ENCODE peak calls at places on chromosomes 4 and X, in ten cellular contexts. D, U, Q, O, C, Z, K, V, X and R are unnamed samples.

GRCh38 chr4:3729885-3730226 is 36.3 kb upstream of the ADRA2C start:
- DNase-seq in D (no peak), U (no peak), Q (no peak), O (no peak), C (no peak), Z (no peak), K (no peak), V (no peak), X (no peak), R (no peak)

GRCh38 chr4:25986807-25987206 is 72.8 kb downstream of the SMIM20 start:
- DNase-seq in D (no peak), U (no peak), Q (no peak), O (no peak), C (no peak), Z (no peak), K (no peak), V (no peak), X (no peak), R (no peak)

GRCh38 chr4:7295917-7296660 is 103.8 kb downstream of the SORCS2 start:
- DNase-seq in D (peak; percentile 24), U (no peak), Q (peak; percentile 24), O (no peak), C (peak; percentile 42), Z (no peak), K (no peak), V (no peak), X (peak; percentile 70), R (no peak)

GRCh38 chrX:21374163-21374993 is at the start of gene CNKSR2:
- DNase-seq in D (no peak), U (peak; percentile 12), Q (peak; percentile 47), O (peak; percentile 66), C (peak; percentile 2), Z (peak; percentile 65), K (peak; percentile 43), V (peak; percentile 44), X (peak; percentile 86), R (peak; percentile 19)

GRCh38 chr4:151676301-151676700 is 84.5 kb downstream of the GATB start:
- DNase-seq in D (peak; percentile 64), U (no peak), Q (no peak), O (no peak), C (peak; percentile 79), Z (no peak), K (no peak), V (no peak), X (no peak), R (no peak)

GRCh38 chrX:78118628-78119027 is 14.6 kb downstream of the PGK1 start:
- DNase-seq in D (no peak), U (no peak), Q (no peak), O (no peak), C (no peak), Z (no peak), K (no peak), V (no peak), X (no peak), R (no peak)

GRCh38 chr4:7987148-7987989 is 47.7 kb upstream of the AFAP1 start:
- DNase-seq in D (peak; percentile 57), U (peak; percentile 34), Q (peak; percentile 79), O (peak; percentile 62), C (peak; percentile 85), Z (peak; percentile 81), K (peak; percentile 59), V (peak; percentile 74), X (peak; percentile 85), R (peak; percentile 62)

GRCh38 chrX:68998716-68999115 is 166.5 kb downstream of the PJA1 start:
- DNase-seq in D (no peak), U (no peak), Q (peak; percentile 29), O (no peak), C (no peak), Z (no peak), K (no peak), V (no peak), X (no peak), R (no peak)

GRCh38 chr4:182924497-182924896 is 7.3 kb upstream of the DCTD start:
- DNase-seq in D (no peak), U (no peak), Q (no peak), O (no peak), C (peak; percentile 48), Z (no peak), K (no peak), V (no peak), X (no peak), R (no peak)

GRCh38 chrX:21764043-21764442 is 6.1 kb upstream of the SMPX start:
- DNase-seq in D (no peak), U (no peak), Q (no peak), O (no peak), C (no peak), Z (no peak), K (no peak), V (no peak), X (no peak), R (no peak)

GRCh38 chr4:105619193-105619931 is 66.9 kb downstream of the ARHGEF38 start:
- DNase-seq in D (no peak), U (no peak), Q (peak; percentile 64), O (no peak), C (no peak), Z (peak; percentile 96), K (no peak), V (peak; percentile 70), X (no peak), R (no peak)

GRCh38 chr4:87985097-87985886 is 9.8 kb downstream of the SPP1 start:
- DNase-seq in D (peak; percentile 33), U (peak; percentile 45), Q (peak; percentile 44), O (peak; percentile 21), C (peak; percentile 56), Z (peak; percentile 46), K (no peak), V (peak; percentile 78), X (peak; percentile 69), R (no peak)

GRCh38 chr4:26081795-26082498 is 167.9 kb downstream of the SMIM20 start:
- DNase-seq in D (peak; percentile 35), U (peak; percentile 56), Q (no peak), O (no peak), C (peak; percentile 70), Z (no peak), K (no peak), V (peak; percentile 54), X (no peak), R (no peak)

GRCh38 chr4:122758033-122758432 is 25.5 kb downstream of the BBS12 start:
- DNase-seq in D (peak; percentile 25), U (peak; percentile 48), Q (peak; percentile 29), O (no peak), C (peak; percentile 69), Z (no peak), K (no peak), V (no peak), X (no peak), R (no peak)

GRCh38 chr4:79823148-79823763 is 249.8 kb downstream of the ANTXR2 start:
- DNase-seq in D (no peak), U (no peak), Q (peak; percentile 31), O (no peak), C (peak; percentile 13), Z (no peak), K (no peak), V (no peak), X (no peak), R (no peak)

GRCh38 chrX:154322890-154323289 is 27.3 kb downstream of the TKTL1 start:
- DNase-seq in D (no peak), U (no peak), Q (no peak), O (no peak), C (no peak), Z (no peak), K (no peak), V (no peak), X (no peak), R (no peak)

GRCh38 chr4:3442959-3443749 is 1.4 kb downstream of the HGFAC start:
- DNase-seq in D (peak; percentile 53), U (peak; percentile 35), Q (peak; percentile 47), O (peak; percentile 29), C (peak; percentile 30), Z (peak; percentile 52), K (peak; percentile 39), V (peak; percentile 38), X (peak; percentile 50), R (peak; percentile 66)

GRCh38 chrX:48761674-48762471 is at the start of gene GLOD5:
- DNase-seq in D (peak; percentile 51), U (no peak), Q (peak; percentile 79), O (no peak), C (peak; percentile 34), Z (peak; percentile 74), K (no peak), V (peak; percentile 9), X (peak; percentile 63), R (no peak)

GRCh38 chr4:152369903-152370296 is 166.0 kb downstream of the FBXW7 start:
- DNase-seq in D (no peak), U (no peak), Q (no peak), O (no peak), C (peak; percentile 34), Z (no peak), K (no peak), V (no peak), X (no peak), R (no peak)

GRCh38 chrX:110318664-110318968 is 731 bp upstream of the AMMECR1 start:
- DNase-seq in D (no peak), U (no peak), Q (no peak), O (no peak), C (no peak), Z (peak; percentile 27), K (peak; percentile 3), V (no peak), X (no peak), R (no peak)

GRCh38 chr4:140300271-140300970 is 73.0 kb upstream of the SCOC start:
- DNase-seq in D (peak; percentile 88), U (peak; percentile 22), Q (no peak), O (no peak), C (peak; percentile 60), Z (no peak), K (no peak), V (peak; percentile 44), X (no peak), R (no peak)

GRCh38 chr4:142318280-142318679 is 527.8 kb downstream of the INPP4B start:
- DNase-seq in D (no peak), U (no peak), Q (no peak), O (no peak), C (no peak), Z (no peak), K (no peak), V (no peak), X (no peak), R (no peak)

GRCh38 chrX:101550825-101551767 is 749 bp downstream of the ARMCX1 start:
- DNase-seq in D (peak; percentile 19), U (peak; percentile 5), Q (no peak), O (no peak), C (peak; percentile 45), Z (no peak), K (no peak), V (peak; percentile 7), X (no peak), R (no peak)

GRCh38 chr4:139301143-139301820 is at the start of gene NAA15:
- DNase-seq in D (peak; percentile 97), U (peak; percentile 95), Q (peak; percentile 98), O (peak; percentile 97), C (peak; percentile 98), Z (peak; percentile 98), K (peak; percentile 96), V (peak; percentile 96), X (peak; percentile 100), R (peak; percentile 97)

GRCh38 chr4:76341063-76341462 is 34.5 kb downstream of the STBD1 start:
- DNase-seq in D (peak; percentile 45), U (peak; percentile 14), Q (no peak), O (no peak), C (peak; percentile 88), Z (no peak), K (no peak), V (no peak), X (no peak), R (no peak)

GRCh38 chr4:19947349-19947748 is 304.4 kb upstream of the SLIT2 start:
- DNase-seq in D (no peak), U (no peak), Q (no peak), O (no peak), C (peak; percentile 91), Z (no peak), K (no peak), V (peak; percentile 42), X (no peak), R (no peak)

GRCh38 chr4:77151246-77151645 is 5.8 kb upstream of the CCNG2 start:
- DNase-seq in D (no peak), U (no peak), Q (no peak), O (no peak), C (no peak), Z (no peak), K (no peak), V (no peak), X (no peak), R (no peak)

GRCh38 chr4:66906314-66906713 is 639.0 kb downstream of the CENPC start:
- DNase-seq in D (no peak), U (no peak), Q (no peak), O (no peak), C (no peak), Z (no peak), K (no peak), V (no peak), X (peak; percentile 32), R (no peak)